ENCODE peak calls at places on chromosomes 6 and 20, in seven cellular contexts. X is non-pigmented ciliary epithelial cell, D is T-helper 17 cell, N is NCI-H2081, B is GM12865, A is mucosa of gallbladder, V is A172. K is an unnamed sample.

GRCh38 chr6:122735618-122736017 is 43.9 kb upstream of the FABP7 start:
- DNase-seq in X (no peak), D (no peak), N (peak; percentile 54), B (no peak), A (no peak), V (no peak), K (no peak)

GRCh38 chr20:21981179-21981578 is 275.7 kb downstream of the PAX1 start:
- DNase-seq in X (no peak), D (no peak), N (no peak), B (no peak), A (no peak), V (no peak), K (no peak)

GRCh38 chr6:116562614-116563013 is 8.7 kb upstream of the RWDD1 start:
- DNase-seq in X (no peak), D (no peak), N (no peak), B (no peak), A (no peak), V (no peak), K (peak; percentile 22)

GRCh38 chr6:28603920-28604319 is 78.2 kb downstream of the GPX5 start:
- DNase-seq in X (no peak), D (no peak), N (no peak), B (no peak), A (no peak), V (no peak), K (no peak)

GRCh38 chr6:84411060-84411629 is 183.7 kb upstream of the CEP162 start:
- DNase-seq in X (peak; percentile 23), D (no peak), N (peak; percentile 91), B (no peak), A (no peak), V (peak; percentile 58), K (peak; percentile 53)

GRCh38 chr20:57622579-57623381 is 2.6 kb upstream of the ZBP1 start:
- DNase-seq in X (peak; percentile 47), D (peak; percentile 61), N (peak; percentile 50), B (peak; percentile 72), A (peak; percentile 56), V (peak; percentile 88), K (peak; percentile 60)

GRCh38 chr20:20064303-20064702 is 12.0 kb downstream of the CFAP61 start:
- DNase-seq in X (no peak), D (no peak), N (no peak), B (no peak), A (no peak), V (no peak), K (no peak)

GRCh38 chr6:75855047-75855446 is 106.0 kb downstream of the MYO6 start:
- DNase-seq in X (peak; percentile 36), D (no peak), N (no peak), B (peak; percentile 64), A (peak; percentile 36), V (peak; percentile 49), K (peak; percentile 27)

GRCh38 chr6:62283828-62284411 is 2.1 kb downstream of the KHDRBS2 start:
- DNase-seq in X (peak; percentile 1), D (no peak), N (peak; percentile 72), B (peak; percentile 31), A (peak; percentile 20), V (peak; percentile 4), K (no peak)

GRCh38 chr6:111551521-111552231 is 54.0 kb downstream of the TRAF3IP2 start:
- DNase-seq in X (no peak), D (no peak), N (peak; percentile 98), B (no peak), A (peak; percentile 57), V (no peak), K (peak; percentile 44)

GRCh38 chr6:150491131-150491795 is 108.4 kb upstream of the PLEKHG1 start:
- DNase-seq in X (peak; percentile 47), D (no peak), N (no peak), B (peak; percentile 43), A (no peak), V (peak; percentile 86), K (peak; percentile 80)

K was measured in NCI-H226.